ENCODE peak calls at places on chromosomes 4 and X, in nine cellular contexts. T is SK-N-SH, L is HCT116, W is stomach, E is GM23338, P is breast epithelium, B is transverse colon, O is H1, F is GM12878. C is an unnamed sample.

GRCh38 chr4:104334410-104334809 is 160.3 kb downstream of the CXXC4 start:
- DNase-seq in B (no peak), L (no peak), O (no peak), T (no peak), W (no peak), F (no peak), P (no peak), E (no peak), C (no peak)

GRCh38 chr4:123568936-123569335 is 172.3 kb downstream of the SPRY1 start:
- DNase-seq in T (no peak), E (no peak), W (no peak), B (no peak), L (no peak), P (no peak), O (no peak), F (no peak), C (no peak)

GRCh38 chr4:6183740-6184139 is 16.6 kb downstream of the JAKMIP1 start:
- DNase-seq in T (no peak), O (no peak), F (peak; percentile 95), E (no peak), W (no peak), L (no peak), B (no peak), P (no peak), C (no peak)

GRCh38 chrX:155864655-155865054 is 16.5 kb upstream of the VAMP7 start:
- DNase-seq in W (no peak), L (no peak), F (no peak), E (peak; percentile 35), O (no peak), B (no peak), P (no peak), T (peak; percentile 36), C (no peak)

GRCh38 chr4:108620933-108621905 is 843 bp downstream of the RPL34 start:
- DNase-seq in W (no peak), E (no peak), F (no peak), O (no peak), P (no peak), L (no peak), B (no peak), T (no peak), C (no peak)

GRCh38 chrX:22159071-22159470 is 113.6 kb upstream of the CBLL2 start:
- DNase-seq in W (no peak), O (no peak), B (no peak), P (no peak), T (no peak), E (no peak), L (no peak), F (no peak), C (no peak)

GRCh38 chrX:15664487-15665444 is at the start of gene CLTRN:
- DNase-seq in F (no peak), O (no peak), W (no peak), L (no peak), E (no peak), B (no peak), P (no peak), T (no peak), C (no peak)

GRCh38 chr4:151864068-151864467 is 103.3 kb upstream of the GATB start:
- DNase-seq in T (no peak), P (no peak), L (no peak), O (no peak), W (no peak), B (no peak), E (no peak), F (no peak), C (no peak)

GRCh38 chr4:76275486-76276126 is 24.1 kb downstream of the FAM47E start:
- DNase-seq in L (no peak), P (no peak), E (no peak), F (no peak), B (no peak), W (no peak), T (no peak), O (no peak), C (no peak)

GRCh38 chr4:11765849-11766453 is 337.3 kb upstream of the HS3ST1 start:
- DNase-seq in P (no peak), F (no peak), E (peak; percentile 78), W (no peak), B (peak; percentile 14), L (peak; percentile 57), T (peak; percentile 26), O (no peak), C (no peak)

GRCh38 chr4:40515398-40516293 is 114.0 kb downstream of the RBM47 start:
- DNase-seq in F (peak; percentile 95), O (no peak), L (no peak), T (no peak), B (peak; percentile 86), E (peak; percentile 54), W (peak; percentile 72), P (no peak), C (no peak)

GRCh38 chr4:162787120-162787519 is 379.6 kb downstream of the NAF1 start:
- DNase-seq in E (no peak), L (no peak), O (no peak), W (no peak), P (no peak), B (no peak), F (no peak), T (no peak), C (no peak)

GRCh38 chr4:162782778-162783507 is 383.7 kb downstream of the NAF1 start:
- DNase-seq in L (no peak), B (no peak), O (no peak), E (peak; percentile 33), F (no peak), P (no peak), T (no peak), W (no peak), C (no peak)

DNA sequence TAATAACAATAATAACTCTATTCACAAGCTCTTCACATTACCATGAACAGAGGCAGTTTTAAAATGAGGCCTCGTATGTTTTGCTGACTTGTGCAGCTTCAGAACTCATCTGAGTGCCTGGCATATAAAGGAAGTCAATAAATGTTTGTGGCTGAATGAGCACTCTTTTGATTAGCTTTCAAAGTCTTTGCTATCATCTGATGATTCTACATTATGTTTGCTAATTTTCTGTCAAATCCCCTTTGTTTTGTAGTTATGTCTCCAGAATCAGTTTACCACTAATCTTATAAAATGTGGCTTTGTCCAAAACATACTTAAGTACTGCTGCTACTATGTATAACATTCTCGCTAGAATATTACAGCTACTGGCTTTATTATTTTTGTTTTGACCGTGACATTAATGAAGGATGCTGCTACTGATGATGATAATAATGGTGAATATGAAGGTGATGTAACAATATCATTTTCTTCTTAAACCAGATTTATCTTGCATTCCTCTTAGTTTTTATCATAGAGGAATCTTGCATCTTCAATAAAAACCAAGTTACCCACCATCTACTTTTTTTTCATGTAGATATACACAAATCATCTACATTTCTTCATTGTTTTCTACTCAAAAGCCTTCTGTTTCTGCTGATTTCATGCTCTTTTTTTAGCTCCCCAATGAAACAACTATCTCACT is 384.5 kb downstream of the NAF1 start:
- DNase-seq in E (no peak), W (no peak), T (no peak), L (no peak), O (no peak), B (no peak), P (no peak), F (no peak), C (no peak)
- TF ChIP-seq POLR2AphosphoS5 in E (no peak), W (no peak), T (no peak), L (no peak), O (no peak), B (no peak), P (no peak), F (no peak), C (no peak)

DNA sequence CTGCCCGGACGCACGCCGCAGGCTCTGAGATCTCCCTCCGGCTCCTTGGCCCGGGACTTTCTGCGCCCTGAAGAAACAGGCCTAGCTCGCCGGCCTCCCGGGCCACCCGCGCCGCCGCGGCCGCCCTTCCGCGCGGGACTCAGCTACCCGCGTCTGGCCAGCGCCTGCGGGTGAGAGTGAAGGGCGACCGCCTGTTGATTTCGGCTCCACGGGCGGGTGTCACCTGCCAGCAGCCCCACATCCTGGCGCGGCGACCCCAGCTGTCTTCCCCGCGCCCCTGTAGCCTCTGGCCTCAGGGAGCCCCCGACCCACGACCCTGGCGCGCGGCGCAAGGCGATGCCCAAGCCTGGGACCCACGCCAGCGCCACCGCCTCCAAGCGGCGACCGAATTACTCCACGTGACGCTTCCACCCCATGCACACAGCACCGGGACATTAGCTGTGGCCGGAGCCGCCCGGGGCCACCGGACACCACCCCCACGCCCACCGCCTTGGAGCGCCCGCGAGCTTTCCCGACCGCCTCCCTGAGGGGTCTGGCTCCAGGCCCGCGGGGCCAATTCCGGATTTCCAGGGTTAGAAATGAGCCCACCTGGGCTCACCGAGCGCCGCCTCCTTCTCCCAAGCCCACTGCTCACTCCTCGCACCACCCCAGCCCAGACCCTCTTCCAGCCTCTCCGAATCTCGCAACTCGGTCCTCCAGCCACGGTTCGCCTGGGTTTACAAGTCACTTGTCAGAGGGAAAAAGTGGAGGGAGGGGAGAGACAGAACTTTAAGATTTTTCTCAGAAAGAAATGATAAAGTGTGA is 10.2 kb downstream of the ARX start:
- DNase-seq in E (no peak), L (no peak), B (no peak), F (no peak), W (no peak), T (no peak), O (no peak), P (no peak), C (no peak)
- H3K4me1 ChIP-seq in E (peaks cover 49% of the 10 kb centered on the region), L (no peaks in the 10 kb centered on the region), B (peaks cover 14% of the 10 kb centered on the region), F (no peaks in the 10 kb centered on the region), W (peaks cover 25% of the 10 kb centered on the region), T (peaks cover 10% of the 10 kb centered on the region), O (peaks cover 4% of the 10 kb centered on the region), P (no peaks in the 10 kb centered on the region), C (peaks cover 24% of the 10 kb centered on the region)

DNA sequence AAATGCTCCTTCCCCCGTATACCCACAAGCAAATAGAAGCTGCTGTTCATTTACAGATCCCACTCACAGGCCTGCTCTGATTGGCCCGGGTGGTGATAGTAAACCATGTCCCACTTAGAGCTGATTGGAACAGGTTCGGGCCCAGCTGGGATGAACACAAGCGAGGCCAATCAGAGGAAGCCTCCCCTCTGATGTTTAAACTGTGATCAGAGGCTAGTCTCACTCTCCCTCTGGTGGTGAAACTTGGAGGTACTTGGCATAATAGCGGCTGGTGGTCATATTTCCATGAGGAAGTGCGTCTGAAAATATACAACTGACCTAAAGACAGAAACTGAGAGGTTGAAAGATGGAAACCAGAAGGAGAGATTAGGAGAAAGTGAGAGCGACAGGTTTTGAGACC is 51.5 kb upstream of the TRPC3 start:
- DNase-seq in F (peak; percentile 11), E (peak; percentile 89), O (peak; percentile 67), B (peak; percentile 48), L (peak; percentile 42), T (peak; percentile 60), P (no peak), W (no peak), C (no peak)
- TF ChIP-seq CTCF in F (peak; percentile 58), E (peak; percentile 68), O (peak; percentile 74), B (peak; percentile 49), L (peak; percentile 51), T (peak; percentile 64), P (no peak), W (no peak), C (no peak)

DNA sequence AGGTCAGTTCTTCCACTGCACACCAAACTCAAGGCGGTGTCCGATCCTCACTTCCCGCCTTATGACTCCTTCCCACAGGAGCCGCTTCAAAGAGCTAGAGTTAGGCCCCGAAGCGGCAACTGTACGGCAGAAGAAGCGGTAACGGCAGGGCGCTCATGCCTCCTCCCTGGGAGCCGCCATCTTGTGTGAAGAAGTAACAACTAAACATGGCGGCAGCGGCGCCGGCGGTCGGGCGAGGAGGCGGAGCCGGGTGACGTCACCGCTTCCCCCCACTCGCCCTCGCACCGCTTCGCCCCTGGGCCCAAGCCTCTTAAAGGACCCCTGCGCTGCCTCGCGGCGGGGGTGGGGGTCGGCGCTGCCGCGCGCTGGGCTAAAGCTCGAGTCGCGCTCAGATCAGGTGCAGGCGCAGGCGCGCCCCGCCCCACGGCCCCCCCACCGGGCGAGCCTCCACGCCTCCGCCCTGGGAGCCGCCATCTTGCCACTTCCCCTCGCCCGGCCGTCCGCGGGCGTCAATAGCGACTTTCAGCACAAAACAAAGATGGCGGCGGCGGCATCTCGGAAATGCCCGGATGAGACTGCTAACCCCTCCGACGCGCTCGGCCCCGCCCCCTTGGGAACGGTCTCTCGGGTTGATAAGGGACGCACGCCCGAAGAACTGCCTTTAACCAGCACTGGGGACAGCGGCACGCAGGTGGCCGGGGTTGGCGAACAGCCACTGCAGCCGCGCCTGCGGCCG is at the start of gene HCFC1:
- DNase-seq in W (peak; percentile 93), F (peak; percentile 64), B (peak; percentile 95), O (peak; percentile 86), L (peak; percentile 69), T (peak; percentile 90), P (peak; percentile 87), E (peak; percentile 86), C (peak; percentile 98)
- TF ChIP-seq POLR2AphosphoS5 in W (peak; percentile 28), F (peak; percentile 59), B (peak; percentile 49), O (peak; percentile 94), L (peak; percentile 33), T (peak; percentile 34), P (peak; percentile 46), E (no peak), C (peak; percentile 61)